ENCODE peak calls at places on chromosome 12, in eight cellular contexts. W is central memory CD4-positive, alpha-beta T cell; M is GOT3; C is hepatic stellate cell; N is epithelial cell of esophagus; O is mucosa of gallbladder; A is NCI-H146; U is naive thymus-derived CD8-positive, alpha-beta T cell. E is an unnamed sample.

GRCh38 chr12:52369220-52369619 is 1.9 kb upstream of the KRT85 start:
- DNase-seq in W (no peak), M (no peak), C (no peak), N (no peak), O (no peak), A (no peak), U (no peak), E (no peak)

GRCh38 chr12:57258977-57259970 is 8.3 kb upstream of the STAC3 start:
- DNase-seq in W (no peak), M (no peak), C (no peak), N (no peak), O (no peak), A (no peak), U (no peak), E (no peak)

GRCh38 chr12:108800591-108800990 is 56.8 kb downstream of the SSH1 start:
- DNase-seq in W (no peak), M (no peak), C (no peak), N (no peak), O (no peak), A (no peak), U (no peak), E (no peak)

GRCh38 chr12:106297681-106298080 is 4.9 kb upstream of the TCP11L2 start:
- DNase-seq in W (no peak), M (no peak), C (no peak), N (no peak), O (no peak), A (peak), U (no peak), E (no peak)

GRCh38 chr12:52630609-52631200 is 12.3 kb upstream of the KRT73 start:
- DNase-seq in W (no peak), M (no peak), C (no peak), N (no peak), O (no peak), A (no peak), U (no peak), E (peak)

GRCh38 chr12:89552376-89552775 is 26.5 kb upstream of the POC1B start:
- DNase-seq in W (no peak), M (no peak), C (no peak), N (peak), O (no peak), A (no peak), U (no peak), E (no peak)

GRCh38 chr12:87814625-87815024 is 214.6 kb downstream of the C12orf50 start:
- DNase-seq in W (no peak), M (no peak), C (no peak), N (no peak), O (no peak), A (no peak), U (no peak), E (no peak)

GRCh38 chr12:18581232-18581962 is 156.4 kb downstream of the PLCZ1 start:
- DNase-seq in W (no peak), M (no peak), C (no peak), N (no peak), O (no peak), A (no peak), U (no peak), E (no peak)

GRCh38 chr12:100427078-100427477 is 46.6 kb upstream of the NR1H4 start:
- DNase-seq in W (no peak), M (no peak), C (peak), N (peak), O (peak), A (no peak), U (no peak), E (no peak)

GRCh38 chr12:93737457-93738198 is 60.5 kb downstream of the CRADD start:
- DNase-seq in W (no peak), M (no peak), C (no peak), N (no peak), O (peak), A (no peak), U (no peak), E (no peak)